ENCODE peak calls at places on chromosomes 5 and 9, in four cellular contexts. One of them, this sample, is unnamed.

GRCh38 chr9:111928342-111928720 is 31.7 kb downstream of the UGCG start:
- ATAC-seq in gastrocnemius medialis: no peak
- ATAC-seq in IMR-90: peak
- ATAC-seq in foreskin keratinocyte: peak
- ATAC-seq in this sample: no peak

GRCh38 chr9:125977223-125977622 is 230.1 kb downstream of the PBX3 start:
- ATAC-seq in gastrocnemius medialis: no peak
- ATAC-seq in foreskin keratinocyte: no peak
- ATAC-seq in IMR-90: no peak
- ATAC-seq in this sample: no peak

GRCh38 chr5:16701134-16702094 is 84.6 kb upstream of the RETREG1 start:
- ATAC-seq in IMR-90: no peak
- ATAC-seq in gastrocnemius medialis: no peak
- ATAC-seq in foreskin keratinocyte: no peak
- ATAC-seq in this sample: no peak

GRCh38 chr5:32908646-32909045 is 197.5 kb downstream of the NPR3 start:
- ATAC-seq in gastrocnemius medialis: no peak
- ATAC-seq in foreskin keratinocyte: no peak
- ATAC-seq in IMR-90: no peak
- ATAC-seq in this sample: no peak

GRCh38 chr5:94196959-94197358 is 421.4 kb downstream of the KIAA0825 start:
- ATAC-seq in foreskin keratinocyte: no peak
- ATAC-seq in IMR-90: no peak
- ATAC-seq in gastrocnemius medialis: no peak
- ATAC-seq in this sample: no peak

GRCh38 chr9:95302471-95302870 is 15.0 kb downstream of the FANCC start:
- ATAC-seq in gastrocnemius medialis: no peak
- ATAC-seq in foreskin keratinocyte: no peak
- ATAC-seq in IMR-90: no peak
- ATAC-seq in this sample: no peak

GRCh38 chr5:31972558-31972957 is 201.6 kb downstream of the GOLPH3 start:
- ATAC-seq in gastrocnemius medialis: no peak
- ATAC-seq in foreskin keratinocyte: no peak
- ATAC-seq in IMR-90: no peak
- ATAC-seq in this sample: no peak

GRCh38 chr5:154813736-154814135 is 36.7 kb downstream of the FAXDC2 start:
- ATAC-seq in foreskin keratinocyte: no peak
- ATAC-seq in gastrocnemius medialis: no peak
- ATAC-seq in IMR-90: no peak
- ATAC-seq in this sample: no peak

GRCh38 chr5:108278285-108279240 is 103.3 kb downstream of the FBXL17 start:
- ATAC-seq in IMR-90: no peak
- ATAC-seq in foreskin keratinocyte: peak
- ATAC-seq in gastrocnemius medialis: no peak
- ATAC-seq in this sample: no peak

GRCh38 chr5:43227655-43228054 is 35.6 kb downstream of the NIM1K start:
- ATAC-seq in foreskin keratinocyte: peak
- ATAC-seq in gastrocnemius medialis: no peak
- ATAC-seq in IMR-90: peak
- ATAC-seq in this sample: no peak
- TF ChIP-seq CTCF in foreskin keratinocyte: peak
- TF ChIP-seq CTCF in gastrocnemius medialis: no peak
- TF ChIP-seq CTCF in IMR-90: peak
- TF ChIP-seq CTCF in this sample: no peak

GRCh38 chr5:143196601-143197259 is 206.8 kb downstream of the NR3C1 start:
- ATAC-seq in foreskin keratinocyte: no peak
- ATAC-seq in gastrocnemius medialis: no peak
- ATAC-seq in IMR-90: no peak
- ATAC-seq in this sample: no peak
- TF ChIP-seq CTCF in foreskin keratinocyte: peak
- TF ChIP-seq CTCF in gastrocnemius medialis: no peak
- TF ChIP-seq CTCF in IMR-90: peak
- TF ChIP-seq CTCF in this sample: no peak

DNA sequence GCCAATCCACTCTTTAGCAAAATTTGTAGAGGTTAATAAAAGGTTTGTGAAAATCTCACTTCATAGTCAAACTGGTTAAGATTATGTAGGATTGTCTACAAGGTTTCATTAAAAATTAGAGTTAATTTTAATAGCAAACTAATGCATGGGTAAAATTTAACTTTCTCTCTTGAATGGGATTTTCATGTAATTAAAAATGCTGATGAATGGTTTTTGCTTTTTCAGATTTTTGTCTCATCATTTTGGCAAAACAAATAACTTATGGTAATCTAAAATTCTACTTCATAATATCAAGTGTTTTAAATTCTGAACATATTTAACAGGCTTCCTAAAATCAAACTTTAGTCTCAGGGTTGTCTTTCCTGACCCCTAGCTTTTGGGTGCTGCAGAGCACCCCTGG is 113.8 kb upstream of the FAM174A start:
- ATAC-seq in gastrocnemius medialis: no peak
- ATAC-seq in foreskin keratinocyte: no peak
- ATAC-seq in IMR-90: no peak
- ATAC-seq in this sample: no peak
- TF ChIP-seq CTCF in gastrocnemius medialis: no peak
- TF ChIP-seq CTCF in foreskin keratinocyte: peak
- TF ChIP-seq CTCF in IMR-90: no peak
- TF ChIP-seq CTCF in this sample: no peak

GRCh38 chr9:35816708-35817107 is 1.9 kb upstream of the HINT2 start:
- ATAC-seq in foreskin keratinocyte: no peak
- ATAC-seq in gastrocnemius medialis: no peak
- ATAC-seq in IMR-90: no peak
- ATAC-seq in this sample: no peak
- TF ChIP-seq CTCF in foreskin keratinocyte: no peak
- TF ChIP-seq CTCF in gastrocnemius medialis: no peak
- TF ChIP-seq CTCF in IMR-90: peak
- TF ChIP-seq CTCF in this sample: no peak

DNA sequence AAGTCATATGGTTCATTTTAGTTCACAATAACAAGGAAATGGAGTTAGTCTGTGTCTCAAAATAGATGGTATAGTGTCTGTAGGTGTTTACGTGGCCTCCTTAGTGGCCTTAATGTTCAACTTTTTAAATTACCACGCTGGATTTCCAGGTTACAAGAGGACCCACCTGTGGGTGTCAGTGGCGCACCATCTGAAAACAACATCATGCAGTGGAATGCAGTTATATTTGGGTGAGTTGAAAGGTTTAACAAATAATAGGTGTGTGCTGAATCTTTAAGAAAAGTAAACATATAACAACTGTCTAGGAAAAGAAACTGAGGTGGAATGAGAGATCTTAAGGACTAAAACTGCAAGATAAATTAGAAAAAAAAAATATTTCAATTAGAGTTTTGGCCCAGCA is 2.9 kb downstream of the UBE2B start:
- ATAC-seq in foreskin keratinocyte: no peak
- ATAC-seq in gastrocnemius medialis: no peak
- ATAC-seq in IMR-90: no peak
- ATAC-seq in this sample: no peak
- TF ChIP-seq CTCF in foreskin keratinocyte: peak
- TF ChIP-seq CTCF in gastrocnemius medialis: no peak
- TF ChIP-seq CTCF in IMR-90: peak
- TF ChIP-seq CTCF in this sample: no peak

DNA sequence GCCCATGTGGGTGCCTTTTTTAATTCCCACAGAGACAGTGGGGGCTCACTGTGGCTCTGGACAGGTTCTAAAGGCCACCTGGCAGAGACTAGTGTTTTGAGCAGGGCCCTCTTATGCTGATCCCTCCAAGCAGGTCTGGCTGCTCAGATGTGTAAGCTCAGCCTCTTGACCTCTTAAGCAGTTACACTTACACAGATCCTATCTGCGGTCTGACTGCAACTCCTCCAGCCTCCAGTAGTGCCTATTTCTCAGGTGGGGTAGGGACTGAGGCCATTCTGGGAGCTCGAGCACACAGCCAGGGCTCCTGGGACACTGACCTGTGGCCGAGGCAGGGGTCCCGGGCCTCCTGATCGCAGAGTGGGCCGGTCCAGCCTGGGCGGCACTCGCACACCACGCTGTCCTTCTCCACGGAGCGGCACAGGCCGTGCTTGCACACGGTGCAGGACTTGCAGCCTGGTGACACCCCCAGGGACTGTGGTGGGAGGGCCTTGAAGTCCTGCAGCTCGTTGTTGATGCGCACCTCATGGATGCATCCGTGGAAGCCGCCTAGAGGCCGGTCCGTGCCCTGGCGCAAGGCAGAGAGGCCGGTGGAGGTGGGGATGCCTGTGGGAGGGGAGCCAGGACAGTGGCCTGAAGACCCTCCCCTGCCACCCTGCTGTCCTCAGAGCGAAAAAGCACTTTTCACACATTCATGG is 91.9 kb upstream of the PANK3 start:
- ATAC-seq in IMR-90: no peak
- ATAC-seq in gastrocnemius medialis: no peak
- ATAC-seq in foreskin keratinocyte: peak
- ATAC-seq in this sample: no peak
- TF ChIP-seq CTCF in IMR-90: no peak
- TF ChIP-seq CTCF in gastrocnemius medialis: no peak
- TF ChIP-seq CTCF in foreskin keratinocyte: no peak
- TF ChIP-seq CTCF in this sample: no peak

DNA sequence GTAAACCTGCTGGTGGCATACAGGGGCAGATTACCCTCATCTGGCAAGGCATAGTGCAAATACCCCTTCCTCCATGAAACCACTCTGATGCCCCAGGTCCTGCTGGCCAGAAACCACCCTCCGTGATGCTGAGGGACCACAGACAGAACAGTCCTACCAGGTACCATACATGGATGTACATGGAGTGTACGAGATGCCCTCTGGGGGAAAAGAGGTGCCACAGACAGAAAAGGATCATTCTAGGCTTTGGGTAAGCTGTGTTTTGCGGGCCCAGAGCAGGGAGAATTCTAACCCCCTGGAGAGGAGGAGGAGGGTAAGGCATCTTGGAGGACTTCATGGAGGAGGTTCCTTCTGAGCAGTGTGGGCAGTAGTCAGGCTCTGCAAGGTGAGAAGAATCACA is 68.3 kb downstream of the GABBR2 start:
- ATAC-seq in foreskin keratinocyte: no peak
- ATAC-seq in IMR-90: no peak
- ATAC-seq in gastrocnemius medialis: no peak
- ATAC-seq in this sample: no peak
- TF ChIP-seq CTCF in foreskin keratinocyte: no peak
- TF ChIP-seq CTCF in IMR-90: no peak
- TF ChIP-seq CTCF in gastrocnemius medialis: no peak
- TF ChIP-seq CTCF in this sample: no peak

GRCh38 chr5:160789219-160789820 is 62.7 kb downstream of the ATP10B start:
- ATAC-seq in gastrocnemius medialis: no peak
- ATAC-seq in IMR-90: no peak
- ATAC-seq in foreskin keratinocyte: no peak
- ATAC-seq in this sample: no peak

GRCh38 chr5:160792732-160793454 is 59.1 kb downstream of the ATP10B start:
- ATAC-seq in gastrocnemius medialis: no peak
- ATAC-seq in foreskin keratinocyte: no peak
- ATAC-seq in IMR-90: no peak
- ATAC-seq in this sample: no peak

GRCh38 chr5:160792281-160792680 is 59.7 kb downstream of the ATP10B start:
- ATAC-seq in IMR-90: no peak
- ATAC-seq in foreskin keratinocyte: peak
- ATAC-seq in gastrocnemius medialis: no peak
- ATAC-seq in this sample: no peak

DNA sequence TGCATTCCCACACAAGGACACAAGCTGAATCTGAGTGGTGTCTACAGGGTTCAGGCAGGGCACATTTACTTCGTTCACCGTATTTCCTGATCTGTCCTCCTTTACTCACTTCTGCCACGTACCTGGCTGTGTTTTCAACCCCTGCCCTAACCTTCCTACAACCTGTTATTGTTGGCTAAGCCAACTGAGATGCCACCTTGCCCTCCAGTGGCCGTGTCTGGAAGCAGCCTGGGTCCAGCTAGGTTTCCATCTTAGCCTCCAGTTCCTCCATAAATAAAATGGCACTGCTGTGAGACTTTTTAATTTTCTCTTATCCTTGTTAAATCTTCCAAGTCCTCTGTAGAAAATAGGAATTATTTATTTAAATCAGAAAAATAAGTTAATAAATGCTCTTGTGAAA is 64.8 kb downstream of the ATP10B start:
- ATAC-seq in foreskin keratinocyte: peak
- ATAC-seq in gastrocnemius medialis: no peak
- ATAC-seq in IMR-90: no peak
- ATAC-seq in this sample: no peak
- TF ChIP-seq CTCF in foreskin keratinocyte: peak
- TF ChIP-seq CTCF in gastrocnemius medialis: no peak
- TF ChIP-seq CTCF in IMR-90: no peak
- TF ChIP-seq CTCF in this sample: no peak

This sample was measured in gastroesophageal sphincter.